ENCODE peak calls at places on chromosomes 16 and 17, in six cellular contexts. T is left ventricle myocardium inferior, C is lung, A is GM12865, E is mucosa of descending colon, I is lower lobe of right lung. P is an unnamed sample.

GRCh38 chr17:5286846-5287245 is 4.8 kb downstream of the RABEP1 start:
- DNase-seq in T (no peak), C (no peak), A (no peak), E (no peak), I (no peak), P (no peak)

GRCh38 chr16:23257682-23258081 is 44.4 kb upstream of the SCNN1B start:
- DNase-seq in T (no peak), C (no peak), A (no peak), E (no peak), I (no peak), P (no peak)

GRCh38 chr17:9470171-9470570 is 105.4 kb downstream of the STX8 start:
- DNase-seq in T (no peak), C (no peak), A (peak), E (no peak), I (no peak), P (no peak)

GRCh38 chr16:4915226-4915761 is 21.7 kb downstream of the PPL start:
- DNase-seq in T (no peak), C (no peak), A (peak), E (no peak), I (no peak), P (no peak)

GRCh38 chr17:72359811-72360210 is 239.0 kb downstream of the SOX9 start:
- DNase-seq in T (no peak), C (no peak), A (no peak), E (no peak), I (no peak), P (no peak)

GRCh38 chr16:30051518-30051917 is 14.0 kb upstream of the ALDOA start:
- DNase-seq in T (no peak), C (no peak), A (no peak), E (no peak), I (no peak), P (no peak)

GRCh38 chr16:83206426-83206825 is 579.7 kb downstream of the CDH13 start:
- DNase-seq in T (no peak), C (no peak), A (no peak), E (no peak), I (no peak), P (no peak)

GRCh38 chr16:12120331-12120981 is 143.9 kb downstream of the SNX29 start:
- DNase-seq in T (peak), C (no peak), A (no peak), E (no peak), I (no peak), P (no peak)

GRCh38 chr16:85174871-85175723 is 62.8 kb upstream of the CIBAR2 start:
- DNase-seq in T (no peak), C (no peak), A (no peak), E (no peak), I (peak), P (no peak)

GRCh38 chr17:50107790-50108414 is 12.8 kb downstream of the PDK2 start:
- DNase-seq in T (no peak), C (no peak), A (no peak), E (no peak), I (no peak), P (no peak)

GRCh38 chr16:81515281-81515680 is 70.7 kb downstream of the CMIP start:
- DNase-seq in T (no peak), C (no peak), A (no peak), E (no peak), I (no peak), P (no peak)

GRCh38 chr17:60356947-60357346 is 35.0 kb downstream of the USP32 start:
- DNase-seq in T (no peak), C (no peak), A (no peak), E (no peak), I (no peak), P (no peak)

GRCh38 chr16:80806957-80807356 is 2.6 kb upstream of the CDYL2 start:
- DNase-seq in T (no peak), C (no peak), A (peak), E (no peak), I (no peak), P (no peak)

GRCh38 chr17:76504117-76504516 is 2.9 kb upstream of the RHBDF2 start:
- DNase-seq in T (no peak), C (no peak), A (no peak), E (no peak), I (no peak), P (no peak)

GRCh38 chr16:3171855-3172593 is 16.0 kb upstream of the OR1F1 start:
- DNase-seq in T (no peak), C (no peak), A (peak), E (no peak), I (peak), P (no peak)

GRCh38 chr17:65529761-65530157 is 31.7 kb downstream of the AXIN2 start:
- DNase-seq in T (no peak), C (no peak), A (no peak), E (no peak), I (no peak), P (no peak)

GRCh38 chr17:7835818-7836595 is 2.0 kb downstream of the KDM6B start:
- DNase-seq in T (peak), C (no peak), A (no peak), E (peak), I (peak), P (peak)

GRCh38 chr16:58843675-58844074 is 109.6 kb upstream of the GOT2 start:
- DNase-seq in T (no peak), C (no peak), A (peak), E (no peak), I (no peak), P (no peak)

GRCh38 chr17:4543557-4544026 is 11.6 kb downstream of the MYBBP1A start:
- DNase-seq in T (no peak), C (no peak), A (no peak), E (no peak), I (no peak), P (no peak)

GRCh38 chr16:23532448-23532847 is 22.2 kb upstream of the GGA2 start:
- DNase-seq in T (no peak), C (no peak), A (no peak), E (no peak), I (no peak), P (no peak)

GRCh38 chr16:78321611-78322010 is 222.2 kb downstream of the WWOX start:
- DNase-seq in T (no peak), C (no peak), A (no peak), E (no peak), I (no peak), P (no peak)

GRCh38 chr16:81447383-81448101 is 2.9 kb downstream of the CMIP start:
- DNase-seq in T (no peak), C (peak), A (no peak), E (peak), I (peak), P (peak)

GRCh38 chr16:14095883-14096551 is 24.9 kb downstream of the MRTFB start:
- DNase-seq in T (no peak), C (no peak), A (no peak), E (no peak), I (no peak), P (no peak)

GRCh38 chr17:77409282-77410161 is 268.8 kb downstream of the SEC14L1 start:
- DNase-seq in T (peak), C (no peak), A (no peak), E (peak), I (peak), P (peak)

GRCh38 chr16:20385844-20386832 is 18.4 kb downstream of the PDILT start:
- DNase-seq in T (peak), C (peak), A (peak), E (peak), I (peak), P (peak)

GRCh38 chr17:1577657-1578428 is 15.3 kb upstream of the PITPNA start:
- DNase-seq in T (no peak), C (no peak), A (no peak), E (no peak), I (no peak), P (no peak)

GRCh38 chr16:10637337-10638037 is 57.1 kb upstream of the EMP2 start:
- DNase-seq in T (no peak), C (no peak), A (no peak), E (no peak), I (no peak), P (no peak)

GRCh38 chr16:23528635-23529016 is 18.3 kb upstream of the GGA2 start:
- DNase-seq in T (no peak), C (no peak), A (no peak), E (no peak), I (no peak), P (no peak)

GRCh38 chr16:50955311-50955710 is 195.8 kb downstream of the SALL1 start:
- DNase-seq in T (no peak), C (no peak), A (no peak), E (no peak), I (no peak), P (no peak)

GRCh38 chr17:50219345-50219744 is 17.9 kb upstream of the COL1A1 start:
- DNase-seq in T (no peak), C (no peak), A (no peak), E (no peak), I (no peak), P (no peak)

GRCh38 chr17:17189559-17189958 is 16.6 kb downstream of the PLD6 start:
- DNase-seq in T (no peak), C (no peak), A (no peak), E (no peak), I (no peak), P (no peak)

DNA sequence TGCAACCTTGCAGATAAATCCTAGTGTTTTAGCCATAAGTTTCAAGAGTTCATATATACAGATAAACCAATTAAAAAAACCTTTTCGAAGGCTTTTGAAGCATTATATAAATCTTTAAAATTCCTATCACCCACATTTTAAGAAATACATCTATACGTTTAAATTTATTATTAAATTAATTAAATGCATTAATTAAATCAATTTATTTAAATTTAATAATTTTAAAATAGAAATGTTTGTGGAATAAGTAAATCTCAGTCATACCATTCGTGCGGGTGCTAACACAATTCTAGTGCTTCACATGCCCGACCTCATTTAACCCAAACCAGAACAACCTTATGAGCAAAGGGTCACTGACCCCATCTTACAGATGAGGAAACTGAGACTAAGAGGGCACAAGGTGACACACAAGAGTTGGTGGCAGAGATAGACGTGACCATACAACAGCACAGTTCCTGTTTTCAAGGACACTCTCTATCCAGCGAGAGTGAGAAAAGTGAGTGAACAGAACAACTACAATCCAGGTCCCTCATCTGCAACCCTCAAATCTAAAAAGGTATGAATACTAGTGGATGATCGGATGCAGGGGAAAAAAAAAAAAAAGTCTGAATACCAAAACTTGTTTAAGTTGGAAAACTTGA is 1.4 kb downstream of the NSMCE1 start:
- DNase-seq in T (no peak), C (no peak), A (peak), E (no peak), I (no peak), P (no peak)
- H3K4me3 ChIP-seq in T (no peak), C (no peak), A (no peak), E (no peak), I (no peak), P (no peak)

GRCh38 chr17:75067856-75068255 is 19.9 kb upstream of the SLC16A5 start:
- DNase-seq in T (no peak), C (no peak), A (peak), E (no peak), I (no peak), P (no peak)

GRCh38 chr17:75064867-75065561 is 18.0 kb downstream of the KCTD2 start:
- DNase-seq in T (no peak), C (no peak), A (no peak), E (no peak), I (no peak), P (no peak)

GRCh38 chr17:75065562-75066151 is 18.6 kb downstream of the KCTD2 start:
- DNase-seq in T (no peak), C (no peak), A (peak), E (no peak), I (no peak), P (no peak)

GRCh38 chr17:75069783-75070182 is 18.0 kb upstream of the SLC16A5 start:
- DNase-seq in T (no peak), C (no peak), A (no peak), E (peak), I (no peak), P (peak)

DNA sequence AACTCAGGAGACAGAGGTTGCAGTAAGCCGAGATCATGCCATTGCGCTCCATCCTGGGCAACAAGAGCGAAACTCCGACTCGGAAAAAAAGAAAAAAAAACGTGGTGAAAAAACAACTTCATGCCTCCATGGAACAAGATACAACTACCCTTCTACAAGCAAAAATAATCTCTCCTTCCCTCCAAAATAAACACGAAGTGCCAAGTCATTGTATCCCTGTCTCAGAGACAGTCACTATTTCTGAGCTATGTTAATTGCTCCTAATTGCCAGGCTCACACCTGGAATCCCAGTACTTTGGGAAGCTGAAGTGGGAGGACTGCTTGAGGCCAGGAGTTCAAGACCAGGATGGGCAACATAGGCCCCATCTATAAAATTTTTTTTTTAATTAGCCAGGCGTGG is 19.0 kb upstream of the SLC16A5 start:
- DNase-seq in T (no peak), C (no peak), A (no peak), E (no peak), I (no peak), P (no peak)
- TF ChIP-seq CTCF in T (no peak), C (no peak), A (no peak), E (no peak), I (no peak), P (no peak)

GRCh38 chr16:53501216-53501859 is 1.7 kb downstream of the AKTIP start:
- DNase-seq in T (no peak), C (peak), A (no peak), E (no peak), I (no peak), P (no peak)
- H3K4me3 ChIP-seq in T (peak), C (no peak), A (no peak), E (no peak), I (peak), P (peak)

GRCh38 chr17:75393523-75394331 is 11.8 kb downstream of the GRB2 start:
- DNase-seq in T (peak), C (peak), A (peak), E (peak), I (peak), P (peak)
- TF ChIP-seq CTCF in T (peak), C (peak), A (no peak), E (no peak), I (peak), P (no peak)

GRCh38 chr17:39702901-39703893 is 3.3 kb downstream of the ERBB2 start:
- DNase-seq in T (no peak), C (no peak), A (peak), E (peak), I (no peak), P (no peak)
- H3K4me3 ChIP-seq in T (peak), C (no peak), A (no peak), E (no peak), I (no peak), P (no peak)

DNA sequence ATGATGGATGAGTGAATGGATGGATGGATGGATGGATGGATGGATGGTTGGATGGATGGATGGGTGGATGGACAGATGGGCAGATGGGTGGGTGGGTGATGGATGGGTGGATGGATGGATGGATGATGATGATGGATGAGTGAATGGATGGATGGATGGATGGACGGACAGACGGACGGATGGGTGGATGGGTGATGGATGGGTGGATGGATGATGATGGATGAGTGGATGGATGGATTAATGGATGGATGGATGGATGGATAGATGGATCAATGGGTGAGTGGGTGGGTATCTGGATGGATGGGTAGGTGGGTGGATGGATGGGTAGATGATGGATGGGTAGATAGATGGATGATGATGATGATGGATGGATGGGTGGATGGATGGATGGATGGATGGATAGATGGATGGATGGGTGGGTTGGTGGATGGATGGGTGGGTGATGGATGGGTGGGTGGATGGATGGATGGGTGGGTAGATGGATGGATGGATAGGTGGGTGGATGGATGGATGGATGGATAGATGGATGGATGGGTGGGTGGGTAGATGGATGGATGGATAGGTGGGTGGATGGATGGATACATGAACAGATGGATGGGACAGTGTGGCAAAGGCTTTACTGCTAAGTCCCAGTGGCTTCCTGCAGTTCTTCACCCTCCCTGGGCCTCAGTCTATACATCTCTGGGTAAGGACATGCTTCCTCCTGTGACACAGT is 30.2 kb upstream of the ZFPM1 start:
- DNase-seq in T (no peak), C (no peak), A (no peak), E (no peak), I (no peak), P (no peak)
- TF ChIP-seq CTCF in T (no peak), C (no peak), A (no peak), E (no peak), I (no peak), P (no peak)

GRCh38 chr17:45189002-45189401 is 27.3 kb downstream of the HEXIM2 start:
- DNase-seq in T (no peak), C (no peak), A (no peak), E (no peak), I (no peak), P (no peak)
- H3K4me3 ChIP-seq in T (no peak), C (no peak), A (no peak), E (no peak), I (no peak), P (no peak)

DNA sequence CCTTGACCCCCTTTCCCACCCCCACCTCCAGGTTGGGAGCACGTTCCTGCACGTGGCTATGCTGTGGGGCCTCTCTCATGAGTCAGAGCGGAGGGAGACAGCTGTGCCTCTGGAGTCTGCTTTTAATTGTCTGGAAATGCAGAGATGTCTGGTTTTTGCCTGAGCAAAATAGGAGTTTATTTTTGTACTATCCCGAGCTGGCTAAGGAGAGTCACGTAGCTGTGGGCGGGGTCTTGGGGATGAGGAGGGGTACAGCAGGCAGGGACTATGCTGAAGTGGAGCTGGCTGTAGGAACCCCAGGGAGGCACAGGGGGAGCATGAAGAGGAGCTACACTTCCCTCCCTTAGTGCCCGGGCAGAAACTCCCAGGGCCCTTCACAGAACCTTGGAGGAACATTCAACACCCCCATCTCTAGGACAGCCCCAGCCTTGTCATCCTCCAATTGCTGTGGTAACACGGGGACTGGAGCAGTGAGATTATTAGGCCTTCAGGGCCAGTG is 44.7 kb upstream of the LGALS9 start:
- DNase-seq in T (no peak), C (no peak), A (no peak), E (no peak), I (no peak), P (no peak)
- TF ChIP-seq CTCF in T (no peak), C (no peak), A (no peak), E (no peak), I (no peak), P (no peak)